ENCODE peak calls at places on chromosomes 13 and 19, in ten cellular contexts. One of them, this sample, is unnamed.
A peak's percentile ranks its signal among the peaks of the same experiment; 100 is the strongest.

GRCh38 chr19:2636897-2637683 is 65.4 kb downstream of the GNG7 start:
- DNase-seq in aorta: peak; percentile 90
- DNase-seq in HCT116: no peak
- DNase-seq in right cardiac atrium: peak; percentile 69
- DNase-seq in psoas muscle: peak; percentile 67
- DNase-seq in tibial nerve: no peak
- DNase-seq in IMR-90: peak; percentile 31
- DNase-seq in adrenal gland: peak; percentile 65
- DNase-seq in neuronal stem cell: peak; percentile 54
- DNase-seq in heart left ventricle: peak; percentile 67
- DNase-seq in this sample: peak; percentile 78

GRCh38 chr13:23901365-23901764 is 4.1 kb upstream of the C1QTNF9B start:
- DNase-seq in right cardiac atrium: no peak
- DNase-seq in IMR-90: peak; percentile 61
- DNase-seq in neuronal stem cell: no peak
- DNase-seq in tibial nerve: no peak
- DNase-seq in heart left ventricle: no peak
- DNase-seq in psoas muscle: no peak
- DNase-seq in adrenal gland: no peak
- DNase-seq in HCT116: no peak
- DNase-seq in aorta: no peak
- DNase-seq in this sample: no peak

GRCh38 chr19:10510301-10510802 is 6.9 kb downstream of the S1PR5 start:
- DNase-seq in neuronal stem cell: peak; percentile 58
- DNase-seq in HCT116: no peak
- DNase-seq in aorta: peak; percentile 71
- DNase-seq in tibial nerve: no peak
- DNase-seq in adrenal gland: no peak
- DNase-seq in right cardiac atrium: peak; percentile 18
- DNase-seq in psoas muscle: no peak
- DNase-seq in heart left ventricle: no peak
- DNase-seq in IMR-90: no peak
- DNase-seq in this sample: no peak

GRCh38 chr13:43388282-43389034 is 365.1 kb downstream of the DNAJC15 start:
- DNase-seq in IMR-90: no peak
- DNase-seq in right cardiac atrium: no peak
- DNase-seq in adrenal gland: no peak
- DNase-seq in heart left ventricle: no peak
- DNase-seq in neuronal stem cell: no peak
- DNase-seq in psoas muscle: no peak
- DNase-seq in tibial nerve: no peak
- DNase-seq in aorta: no peak
- DNase-seq in HCT116: peak; percentile 16
- DNase-seq in this sample: no peak

GRCh38 chr19:20964798-20965197 is 41.7 kb downstream of the ZNF85 start:
- DNase-seq in tibial nerve: no peak
- DNase-seq in HCT116: no peak
- DNase-seq in psoas muscle: no peak
- DNase-seq in aorta: no peak
- DNase-seq in right cardiac atrium: no peak
- DNase-seq in adrenal gland: no peak
- DNase-seq in neuronal stem cell: no peak
- DNase-seq in heart left ventricle: no peak
- DNase-seq in IMR-90: no peak
- DNase-seq in this sample: no peak

GRCh38 chr19:5952193-5953033 is 25.5 kb downstream of the RANBP3 start:
- DNase-seq in HCT116: no peak
- DNase-seq in neuronal stem cell: no peak
- DNase-seq in right cardiac atrium: no peak
- DNase-seq in heart left ventricle: no peak
- DNase-seq in aorta: no peak
- DNase-seq in IMR-90: no peak
- DNase-seq in tibial nerve: no peak
- DNase-seq in adrenal gland: no peak
- DNase-seq in psoas muscle: no peak
- DNase-seq in this sample: no peak

GRCh38 chr13:73593199-73593765 is 534.5 kb downstream of the KLF5 start:
- DNase-seq in HCT116: no peak
- DNase-seq in IMR-90: no peak
- DNase-seq in heart left ventricle: no peak
- DNase-seq in psoas muscle: no peak
- DNase-seq in tibial nerve: no peak
- DNase-seq in right cardiac atrium: no peak
- DNase-seq in neuronal stem cell: no peak
- DNase-seq in adrenal gland: no peak
- DNase-seq in aorta: no peak
- DNase-seq in this sample: no peak

GRCh38 chr19:32642771-32643170 is 32.2 kb downstream of the ANKRD27 start:
- DNase-seq in psoas muscle: no peak
- DNase-seq in HCT116: no peak
- DNase-seq in IMR-90: no peak
- DNase-seq in right cardiac atrium: no peak
- DNase-seq in adrenal gland: no peak
- DNase-seq in tibial nerve: no peak
- DNase-seq in neuronal stem cell: no peak
- DNase-seq in heart left ventricle: no peak
- DNase-seq in aorta: no peak
- DNase-seq in this sample: no peak

GRCh38 chr19:3700242-3701032 is at the start of gene PIP5K1C:
- DNase-seq in adrenal gland: peak; percentile 87
- DNase-seq in psoas muscle: peak; percentile 90
- DNase-seq in right cardiac atrium: peak; percentile 89
- DNase-seq in heart left ventricle: peak; percentile 92
- DNase-seq in tibial nerve: peak; percentile 83
- DNase-seq in HCT116: peak; percentile 75
- DNase-seq in IMR-90: peak; percentile 78
- DNase-seq in aorta: peak; percentile 97
- DNase-seq in neuronal stem cell: peak; percentile 91
- DNase-seq in this sample: peak; percentile 92

GRCh38 chr13:106535552-106536243 is at the start of gene EFNB2:
- DNase-seq in IMR-90: peak; percentile 88
- DNase-seq in HCT116: peak; percentile 85
- DNase-seq in heart left ventricle: peak; percentile 94
- DNase-seq in tibial nerve: peak; percentile 69
- DNase-seq in psoas muscle: peak; percentile 90
- DNase-seq in adrenal gland: peak; percentile 87
- DNase-seq in aorta: peak; percentile 95
- DNase-seq in right cardiac atrium: peak; percentile 90
- DNase-seq in neuronal stem cell: peak; percentile 94
- DNase-seq in this sample: peak; percentile 94

DNA sequence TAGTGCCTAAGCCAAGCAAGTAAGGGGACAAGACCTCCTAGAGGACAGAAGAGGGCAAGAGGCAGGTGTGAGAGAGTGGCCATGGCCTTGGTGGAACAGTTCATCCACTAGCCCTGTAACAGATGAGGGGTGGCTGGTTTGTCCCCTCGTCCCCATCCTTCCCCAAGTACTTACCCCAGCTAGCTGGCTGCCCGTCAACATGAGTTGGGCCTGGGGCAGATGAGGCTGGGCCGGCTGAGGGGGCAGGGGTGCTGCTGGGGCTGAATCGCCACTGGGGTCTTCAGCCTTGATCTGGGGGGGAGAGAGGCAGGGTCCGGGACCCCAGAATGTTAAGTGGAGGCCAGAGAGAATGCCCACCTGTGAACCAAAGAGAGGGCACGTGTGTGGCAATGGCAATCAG is 15.2 kb downstream of the POU2F2 start:
- DNase-seq in IMR-90: no peak
- DNase-seq in psoas muscle: no peak
- DNase-seq in adrenal gland: no peak
- DNase-seq in neuronal stem cell: no peak
- DNase-seq in aorta: no peak
- DNase-seq in tibial nerve: no peak
- DNase-seq in right cardiac atrium: no peak
- DNase-seq in heart left ventricle: no peak
- DNase-seq in HCT116: no peak
- DNase-seq in this sample: no peak
- H3K4me1 ChIP-seq in IMR-90: peaks cover 27% of the 10 kb centered on the region
- H3K4me1 ChIP-seq in psoas muscle: no peaks in the 10 kb centered on the region
- H3K4me1 ChIP-seq in adrenal gland: no peaks in the 10 kb centered on the region
- H3K4me1 ChIP-seq in neuronal stem cell: peaks cover 26% of the 10 kb centered on the region
- H3K4me1 ChIP-seq in aorta: no peaks in the 10 kb centered on the region
- H3K4me1 ChIP-seq in tibial nerve: no peaks in the 10 kb centered on the region
- H3K4me1 ChIP-seq in right cardiac atrium: peaks cover 2% of the 10 kb centered on the region
- H3K4me1 ChIP-seq in heart left ventricle: no peaks in the 10 kb centered on the region
- H3K4me1 ChIP-seq in HCT116: peaks cover 34% of the 10 kb centered on the region
- H3K4me1 ChIP-seq in this sample: no peaks in the 10 kb centered on the region

DNA sequence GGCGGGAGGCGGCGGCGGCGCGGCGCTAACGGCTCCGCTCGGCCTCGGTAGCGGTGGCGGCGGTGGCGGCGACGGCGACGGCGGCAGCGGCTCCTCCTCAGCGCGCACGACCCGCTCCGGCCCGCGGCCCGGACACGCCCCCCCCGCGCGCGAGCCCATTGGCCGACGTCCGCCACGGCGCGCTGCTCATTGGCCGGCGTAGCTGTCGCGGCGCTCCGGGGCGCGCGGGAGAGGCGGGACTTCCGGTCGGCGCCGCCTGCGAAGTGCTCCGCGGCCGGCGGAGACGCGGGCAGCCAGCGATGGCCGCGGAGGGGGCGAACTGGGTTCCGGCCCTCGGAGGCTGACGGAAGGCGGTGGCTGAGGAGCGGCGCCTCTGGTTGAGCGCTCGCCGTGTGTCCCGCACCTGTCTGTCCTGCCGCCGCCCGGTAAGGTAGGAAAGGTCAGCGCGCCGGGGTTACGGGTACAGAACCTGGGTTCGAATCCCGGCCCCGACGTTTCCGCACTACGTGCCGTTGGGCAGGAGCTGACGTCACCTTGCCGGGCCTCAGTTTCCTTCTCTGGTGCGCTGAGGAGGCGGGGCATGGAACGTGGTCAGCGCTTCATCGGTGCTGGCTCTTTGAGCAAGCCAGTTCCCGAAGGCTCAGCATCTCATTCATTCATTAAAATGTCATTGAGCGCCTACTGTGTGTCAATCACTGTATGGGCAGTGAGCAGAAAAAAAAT is at the start of gene ELAVL1:
- DNase-seq in tibial nerve: peak; percentile 84
- DNase-seq in IMR-90: peak; percentile 85
- DNase-seq in neuronal stem cell: peak; percentile 92
- DNase-seq in right cardiac atrium: peak; percentile 91
- DNase-seq in HCT116: peak; percentile 73
- DNase-seq in psoas muscle: peak; percentile 92
- DNase-seq in heart left ventricle: peak; percentile 95
- DNase-seq in aorta: peak; percentile 96
- DNase-seq in adrenal gland: peak; percentile 86
- DNase-seq in this sample: peak; percentile 93
- H3K27ac ChIP-seq in tibial nerve: peak within 1 kb of the TSS; percentile 87
- H3K27ac ChIP-seq in IMR-90: peak within 1 kb of the TSS; percentile 97
- H3K27ac ChIP-seq in neuronal stem cell: peak within 1 kb of the TSS; percentile 86
- H3K27ac ChIP-seq in right cardiac atrium: peak within 1 kb of the TSS; percentile 84
- H3K27ac ChIP-seq in HCT116: peak within 1 kb of the TSS; percentile 68
- H3K27ac ChIP-seq in psoas muscle: peak within 1 kb of the TSS; percentile 90
- H3K27ac ChIP-seq in heart left ventricle: peak within 1 kb of the TSS; percentile 76
- H3K27ac ChIP-seq in aorta: peak within 1 kb of the TSS; percentile 52
- H3K27ac ChIP-seq in adrenal gland: no peak within 1 kb of the TSS
- H3K27ac ChIP-seq in this sample: peak within 1 kb of the TSS; percentile 68

DNA sequence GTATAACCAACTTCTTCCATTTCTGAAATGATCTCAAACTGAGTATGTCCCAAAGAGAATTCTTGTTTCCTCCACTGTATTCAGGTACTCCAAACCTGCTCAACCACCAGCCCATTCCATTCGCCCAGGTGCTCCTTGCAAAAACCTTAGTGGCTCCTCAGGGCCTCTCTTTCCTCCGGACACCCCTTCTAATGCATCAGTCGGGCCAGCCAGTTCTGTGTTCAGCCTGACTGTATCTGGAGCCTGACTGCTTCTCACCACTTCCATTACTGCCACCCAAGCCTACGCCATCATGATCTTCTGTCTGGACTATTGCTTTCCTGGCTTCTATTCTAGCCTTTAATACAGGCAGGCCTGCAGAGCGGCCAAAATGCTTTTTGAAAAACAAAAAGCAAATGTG is 1.5 kb downstream of the PHF11 start:
- DNase-seq in IMR-90: no peak
- DNase-seq in adrenal gland: no peak
- DNase-seq in aorta: no peak
- DNase-seq in right cardiac atrium: no peak
- DNase-seq in neuronal stem cell: no peak
- DNase-seq in tibial nerve: no peak
- DNase-seq in HCT116: no peak
- DNase-seq in heart left ventricle: no peak
- DNase-seq in psoas muscle: no peak
- DNase-seq in this sample: no peak
- H3K4me1 ChIP-seq in IMR-90: peaks cover 12% of the 10 kb centered on the region
- H3K4me1 ChIP-seq in adrenal gland: peaks cover 3% of the 10 kb centered on the region
- H3K4me1 ChIP-seq in aorta: no peaks in the 10 kb centered on the region
- H3K4me1 ChIP-seq in right cardiac atrium: no peaks in the 10 kb centered on the region
- H3K4me1 ChIP-seq in neuronal stem cell: no peaks in the 10 kb centered on the region
- H3K4me1 ChIP-seq in tibial nerve: no peaks in the 10 kb centered on the region
- H3K4me1 ChIP-seq in HCT116: peaks cover 21% of the 10 kb centered on the region
- H3K4me1 ChIP-seq in heart left ventricle: peaks cover 3% of the 10 kb centered on the region
- H3K4me1 ChIP-seq in psoas muscle: peaks cover 4% of the 10 kb centered on the region
- H3K4me1 ChIP-seq in this sample: no peaks in the 10 kb centered on the region

GRCh38 chr19:1582201-1582600 is 10.5 kb downstream of the MBD3 start:
- DNase-seq in adrenal gland: no peak
- DNase-seq in neuronal stem cell: no peak
- DNase-seq in tibial nerve: no peak
- DNase-seq in psoas muscle: no peak
- DNase-seq in heart left ventricle: no peak
- DNase-seq in IMR-90: no peak
- DNase-seq in aorta: no peak
- DNase-seq in HCT116: no peak
- DNase-seq in right cardiac atrium: no peak
- DNase-seq in this sample: no peak

GRCh38 chr19:1579222-1579621 is 11.1 kb upstream of the MEX3D start:
- DNase-seq in right cardiac atrium: no peak
- DNase-seq in psoas muscle: no peak
- DNase-seq in IMR-90: no peak
- DNase-seq in HCT116: no peak
- DNase-seq in aorta: no peak
- DNase-seq in tibial nerve: no peak
- DNase-seq in adrenal gland: no peak
- DNase-seq in neuronal stem cell: no peak
- DNase-seq in heart left ventricle: no peak
- DNase-seq in this sample: no peak

GRCh38 chr19:1580957-1581356 is 11.7 kb downstream of the MBD3 start:
- DNase-seq in psoas muscle: no peak
- DNase-seq in right cardiac atrium: no peak
- DNase-seq in HCT116: no peak
- DNase-seq in tibial nerve: no peak
- DNase-seq in IMR-90: no peak
- DNase-seq in adrenal gland: no peak
- DNase-seq in heart left ventricle: no peak
- DNase-seq in aorta: no peak
- DNase-seq in neuronal stem cell: no peak
- DNase-seq in this sample: no peak

GRCh38 chr19:1577929-1578618 is 9.9 kb upstream of the MEX3D start:
- DNase-seq in adrenal gland: no peak
- DNase-seq in psoas muscle: no peak
- DNase-seq in heart left ventricle: peak; percentile 23
- DNase-seq in right cardiac atrium: no peak
- DNase-seq in HCT116: no peak
- DNase-seq in aorta: no peak
- DNase-seq in tibial nerve: no peak
- DNase-seq in neuronal stem cell: no peak
- DNase-seq in IMR-90: no peak
- DNase-seq in this sample: no peak

DNA sequence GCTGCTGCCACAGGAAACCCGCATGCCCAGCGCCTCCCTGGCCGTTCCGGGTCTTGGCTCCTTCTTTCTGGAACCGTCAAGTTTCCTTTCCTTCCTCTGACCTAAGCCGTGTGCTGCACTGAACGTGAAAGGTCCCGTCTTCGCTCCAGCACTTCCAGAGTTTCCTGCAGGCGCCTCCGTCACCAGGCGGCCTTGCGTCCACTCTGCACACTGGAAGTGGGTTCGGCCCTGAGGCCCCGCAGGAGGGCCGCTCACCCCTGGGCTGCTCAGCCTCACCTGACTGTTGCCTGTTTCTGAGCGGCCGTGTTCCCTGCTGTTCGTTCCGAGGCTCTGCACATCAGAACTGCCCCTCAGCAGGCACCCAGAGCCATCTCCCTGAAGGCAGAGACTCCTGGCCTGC is 12.3 kb upstream of the MEX3D start:
- DNase-seq in heart left ventricle: no peak
- DNase-seq in neuronal stem cell: no peak
- DNase-seq in right cardiac atrium: no peak
- DNase-seq in psoas muscle: no peak
- DNase-seq in adrenal gland: no peak
- DNase-seq in aorta: no peak
- DNase-seq in tibial nerve: no peak
- DNase-seq in HCT116: no peak
- DNase-seq in IMR-90: no peak
- DNase-seq in this sample: no peak
- H3K27ac ChIP-seq in heart left ventricle: no peak overlapping the region
- H3K27ac ChIP-seq in neuronal stem cell: no peak overlapping the region
- H3K27ac ChIP-seq in right cardiac atrium: no peak overlapping the region
- H3K27ac ChIP-seq in psoas muscle: no peak overlapping the region
- H3K27ac ChIP-seq in adrenal gland: no peak overlapping the region
- H3K27ac ChIP-seq in aorta: no peak overlapping the region
- H3K27ac ChIP-seq in tibial nerve: no peak overlapping the region
- H3K27ac ChIP-seq in HCT116: no peak overlapping the region
- H3K27ac ChIP-seq in IMR-90: no peak overlapping the region
- H3K27ac ChIP-seq in this sample: no peak overlapping the region

This sample was measured in right lobe of liver.